ENCODE peak calls at places on chromosome 4, in five cellular contexts. H, K, P, Z and L are unnamed samples.

GRCh38 chr4:68326146-68326545 is 23.7 kb downstream of the YTHDC1 start:
- DNase-seq in H (peak; percentile 24), K (no peak), P (no peak), Z (no peak), L (no peak)

GRCh38 chr4:3387943-3388348 is 53.8 kb upstream of the HGFAC start:
- DNase-seq in H (peak; percentile 76), K (peak; percentile 27), P (peak; percentile 67), Z (peak; percentile 58), L (no peak)

GRCh38 chr4:156974264-156974663 is 2.7 kb upstream of the PDGFC start:
- DNase-seq in H (no peak), K (peak; percentile 80), P (no peak), Z (no peak), L (no peak)

GRCh38 chr4:78951862-78952472 is 12.7 kb upstream of the PAQR3 start:
- DNase-seq in H (peak; percentile 67), K (peak; percentile 68), P (no peak), Z (peak; percentile 30), L (peak; percentile 15)

GRCh38 chr4:182533948-182534347 is 290.7 kb downstream of the TENM3 start:
- DNase-seq in H (peak; percentile 10), K (peak; percentile 6), P (no peak), Z (peak; percentile 90), L (no peak)

GRCh38 chr4:108751321-108751720 is 11.5 kb downstream of the ETNPPL start:
- DNase-seq in H (no peak), K (no peak), P (no peak), Z (no peak), L (no peak)

GRCh38 chr4:185096032-185096653 is 46.9 kb upstream of the SLC25A4 start:
- DNase-seq in H (peak; percentile 59), K (peak; percentile 66), P (peak; percentile 60), Z (peak; percentile 6), L (no peak)

GRCh38 chr4:152408514-152409327 is 127.2 kb downstream of the FBXW7 start:
- DNase-seq in H (peak; percentile 64), K (peak; percentile 40), P (no peak), Z (peak; percentile 36), L (no peak)

GRCh38 chr4:56958111-56958517 is 19.3 kb downstream of the NOA1 start:
- DNase-seq in H (peak; percentile 99), K (peak; percentile 99), P (peak; percentile 84), Z (peak; percentile 59), L (no peak)

GRCh38 chr4:154595807-154596206 is 5.3 kb upstream of the FGA start:
- DNase-seq in H (no peak), K (no peak), P (no peak), Z (peak; percentile 23), L (no peak)

GRCh38 chr4:71202703-71203102 is 136.1 kb upstream of the SLC4A4 start:
- DNase-seq in H (peak; percentile 43), K (peak; percentile 78), P (no peak), Z (no peak), L (no peak)

GRCh38 chr4:8744083-8744805 is 127.4 kb downstream of the HMX1 start:
- DNase-seq in H (no peak), K (no peak), P (peak; percentile 3), Z (no peak), L (no peak)

GRCh38 chr4:159926871-159927270 is 824.0 kb downstream of the RAPGEF2 start:
- DNase-seq in H (no peak), K (no peak), P (no peak), Z (peak; percentile 63), L (no peak)

GRCh38 chr4:72290737-72291136 is 258.9 kb downstream of the NPFFR2 start:
- DNase-seq in H (no peak), K (no peak), P (no peak), Z (no peak), L (no peak)

GRCh38 chr4:3267576-3268394 is 18.8 kb downstream of the MSANTD1 start:
- DNase-seq in H (no peak), K (no peak), P (no peak), Z (no peak), L (no peak)

GRCh38 chr4:102751964-102752363 is 8.8 kb downstream of the MANBA start:
- DNase-seq in H (no peak), K (no peak), P (no peak), Z (no peak), L (no peak)

GRCh38 chr4:54109226-54110018 is 9.5 kb downstream of the GSX2 start:
- DNase-seq in H (no peak), K (no peak), P (no peak), Z (no peak), L (no peak)

GRCh38 chr4:54104907-54105306 is 4.9 kb downstream of the GSX2 start:
- DNase-seq in H (no peak), K (no peak), P (no peak), Z (no peak), L (no peak)

GRCh38 chr4:54107951-54108740 is 8.2 kb downstream of the GSX2 start:
- DNase-seq in H (no peak), K (no peak), P (no peak), Z (no peak), L (no peak)

GRCh38 chr4:54110019-54110416 is 10.1 kb downstream of the GSX2 start:
- DNase-seq in H (no peak), K (no peak), P (no peak), Z (no peak), L (no peak)
- H3K27me3 ChIP-seq in H (no peaks in the 10 kb centered on the region), K (peaks cover 77% of the 10 kb centered on the region), P (no peaks in the 10 kb centered on the region), Z (peaks cover 76% of the 10 kb centered on the region), L (no peaks in the 10 kb centered on the region)

GRCh38 chr4:997375-998071 is 4.3 kb upstream of the SLC26A1 start:
- DNase-seq in H (peak; percentile 67), K (no peak), P (no peak), Z (no peak), L (no peak)
- H3K27me3 ChIP-seq in H (peaks cover 28% of the 10 kb centered on the region), K (peaks cover 73% of the 10 kb centered on the region), P (peaks cover 4% of the 10 kb centered on the region), Z (peaks cover 66% of the 10 kb centered on the region), L (no peaks in the 10 kb centered on the region)

DNA sequence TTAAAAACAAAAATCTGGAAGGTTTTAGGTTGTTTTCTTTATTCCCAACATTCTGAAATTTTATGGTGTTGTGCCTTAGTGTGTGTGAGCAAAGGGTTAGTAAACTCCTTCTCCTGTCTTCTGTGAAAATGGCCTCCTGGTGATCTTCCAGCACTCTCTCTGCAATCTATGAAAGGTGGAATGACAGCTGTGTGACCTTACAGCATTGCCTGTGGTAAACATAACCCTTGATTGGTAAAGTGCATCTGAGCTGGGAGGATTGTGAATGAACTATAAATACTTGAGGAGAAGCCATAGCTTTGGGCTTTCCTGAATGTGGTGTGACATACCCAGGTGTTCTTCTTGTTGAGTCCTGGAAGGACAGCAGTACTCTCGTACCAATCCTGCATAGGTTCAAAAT is 10.0 kb downstream of the ART3 start:
- DNase-seq in H (no peak), K (no peak), P (no peak), Z (no peak), L (no peak)
- H3K27me3 ChIP-seq in H (peaks cover 2% of the 10 kb centered on the region), K (no peaks in the 10 kb centered on the region), P (no peaks in the 10 kb centered on the region), Z (no peaks in the 10 kb centered on the region), L (no peaks in the 10 kb centered on the region)

GRCh38 chr4:53688186-53688790 is 97.0 kb upstream of the LNX1 start:
- DNase-seq in H (peak; percentile 99), K (peak; percentile 99), P (no peak), Z (peak; percentile 95), L (no peak)

GRCh38 chr4:53682196-53682595 is 90.9 kb upstream of the LNX1 start:
- DNase-seq in H (peak; percentile 84), K (peak; percentile 40), P (no peak), Z (no peak), L (no peak)

GRCh38 chr4:53682908-53683307 is 91.6 kb upstream of the LNX1 start:
- DNase-seq in H (no peak), K (no peak), P (no peak), Z (no peak), L (no peak)

GRCh38 chr4:53684448-53684847 is 93.2 kb upstream of the LNX1 start:
- DNase-seq in H (no peak), K (no peak), P (no peak), Z (no peak), L (no peak)

DNA sequence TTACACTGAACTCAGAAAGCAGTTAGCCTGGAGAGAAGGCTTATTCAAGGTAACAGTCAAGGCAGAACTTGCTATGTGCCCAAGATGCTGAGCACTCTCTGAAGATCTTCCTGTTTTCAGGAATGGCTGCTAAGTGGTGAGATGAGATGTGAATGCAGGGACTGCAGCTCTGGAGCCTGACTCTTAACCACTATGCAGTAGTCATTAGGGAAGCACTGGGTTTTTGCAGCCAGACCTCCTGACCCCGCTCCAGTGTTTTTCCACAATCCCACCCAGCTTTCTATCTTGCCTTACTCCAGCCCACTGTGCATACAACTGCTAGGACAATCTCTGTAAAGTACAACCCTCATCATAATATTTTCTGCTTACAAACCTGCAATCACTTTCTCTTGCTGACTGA is 95.2 kb upstream of the LNX1 start:
- DNase-seq in H (peak; percentile 49), K (no peak), P (no peak), Z (no peak), L (no peak)
- H3K27me3 ChIP-seq in H (no peaks in the 10 kb centered on the region), K (no peaks in the 10 kb centered on the region), P (no peaks in the 10 kb centered on the region), Z (peaks cover 55% of the 10 kb centered on the region), L (no peaks in the 10 kb centered on the region)

DNA sequence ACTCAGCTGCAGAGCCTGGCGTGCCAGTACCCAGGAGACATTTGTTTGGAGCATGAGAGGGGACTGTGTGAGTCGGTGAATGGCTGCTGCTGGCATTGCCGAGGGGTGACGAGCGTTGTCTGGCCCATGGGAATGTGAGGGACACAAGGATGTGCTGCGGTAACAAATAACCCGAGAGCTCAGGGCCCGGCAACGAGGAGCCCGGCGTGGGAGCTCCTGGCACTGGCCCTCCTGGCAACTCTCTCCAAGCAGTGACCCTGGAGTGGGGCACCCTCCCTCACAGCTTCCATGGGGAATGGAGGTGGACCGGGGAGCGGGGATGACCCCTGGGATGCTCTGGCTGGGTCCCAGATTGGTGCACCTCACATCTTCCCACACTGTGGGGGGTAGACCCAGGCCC is 44.0 kb upstream of the SORCS2 start:
- DNase-seq in H (no peak), K (no peak), P (no peak), Z (no peak), L (no peak)
- H3K27me3 ChIP-seq in H (peaks cover 12% of the 10 kb centered on the region), K (no peaks in the 10 kb centered on the region), P (no peaks in the 10 kb centered on the region), Z (peaks cover 38% of the 10 kb centered on the region), L (no peaks in the 10 kb centered on the region)

GRCh38 chr4:6245246-6246169 is 24.1 kb upstream of the WFS1 start:
- DNase-seq in H (no peak), K (peak; percentile 22), P (no peak), Z (no peak), L (no peak)
- H3K27me3 ChIP-seq in H (peaks cover 35% of the 10 kb centered on the region), K (peaks cover 7% of the 10 kb centered on the region), P (no peaks in the 10 kb centered on the region), Z (peaks cover 19% of the 10 kb centered on the region), L (peaks cover 4% of the 10 kb centered on the region)

GRCh38 chr4:16082424-16083216 is 1.2 kb downstream of the PROM1 start:
- DNase-seq in H (peak; percentile 25), K (peak; percentile 16), P (no peak), Z (no peak), L (no peak)
- H3K27me3 ChIP-seq in H (peaks cover 80% of the 10 kb centered on the region), K (peaks cover 50% of the 10 kb centered on the region), P (no peaks in the 10 kb centered on the region), Z (peaks cover 98% of the 10 kb centered on the region), L (peaks cover 15% of the 10 kb centered on the region)

GRCh38 chr4:571838-572572 is 4.1 kb downstream of the TMEM271 start:
- DNase-seq in H (no peak), K (no peak), P (no peak), Z (no peak), L (no peak)
- H3K27me3 ChIP-seq in H (peaks cover 21% of the 10 kb centered on the region), K (peaks cover 96% of the 10 kb centered on the region), P (no peaks in the 10 kb centered on the region), Z (peaks cover 43% of the 10 kb centered on the region), L (no peaks in the 10 kb centered on the region)